ENCODE peak calls at places on chromosomes 6 and 20, in five cellular contexts. A is Ammon's horn, Z is T-helper 9 cell, J is HFFc6, Y is GM04504. P is an unnamed sample.

GRCh38 chr6:129280719-129281118 is 397.8 kb downstream of the LAMA2 start:
- DNase-seq in A (no peak), Z (peak), J (no peak), Y (no peak), P (no peak)

GRCh38 chr6:135759831-135760230 is 91.7 kb upstream of the PDE7B start:
- DNase-seq in A (no peak), Z (no peak), J (no peak), Y (no peak), P (no peak)

GRCh38 chr6:80742481-80742880 is 636.0 kb downstream of the BCKDHB start:
- DNase-seq in A (no peak), Z (no peak), J (peak), Y (no peak), P (no peak)

GRCh38 chr6:104597541-104598050 is 262.1 kb downstream of the HACE1 start:
- DNase-seq in A (no peak), Z (no peak), J (no peak), Y (no peak), P (no peak)

GRCh38 chr6:89299451-89299850 is 15.6 kb downstream of the GABRR2 start:
- DNase-seq in A (no peak), Z (no peak), J (no peak), Y (no peak), P (no peak)

GRCh38 chr20:49961413-49961812 is 21.4 kb upstream of the SNAI1 start:
- DNase-seq in A (no peak), Z (no peak), J (no peak), Y (no peak), P (no peak)

GRCh38 chr6:119575721-119576120 is 226.2 kb upstream of the MAN1A1 start:
- DNase-seq in A (no peak), Z (no peak), J (peak), Y (peak), P (no peak)

GRCh38 chr6:166777096-166777630 is 150.1 kb upstream of the RPS6KA2 start:
- DNase-seq in A (no peak), Z (no peak), J (no peak), Y (no peak), P (peak)

GRCh38 chr6:26125015-26125690 is 37.9 kb downstream of the HFE start:
- DNase-seq in A (no peak), Z (peak), J (no peak), Y (no peak), P (peak)

GRCh38 chr6:95203153-95203754 is 374.1 kb upstream of the MANEA start:
- DNase-seq in A (peak), Z (no peak), J (no peak), Y (no peak), P (no peak)

GRCh38 chr6:20839624-20840023 is 305.4 kb downstream of the CDKAL1 start:
- DNase-seq in A (no peak), Z (no peak), J (no peak), Y (no peak), P (no peak)

P was measured in SJSA1.